ENCODE peak calls at places on chromosome 1, in four cellular contexts. One of them, this sample, is unnamed.

GRCh38 chr1:23555225-23555801 is 4.0 kb downstream of the ID3 start:
- DNase-seq in anterior cingulate cortex: no peak
- DNase-seq in activated T-helper 1 cell treated with anti-CD3 and anti-CD28 coated beads, Interleukin-12 subunit alpha, Interleukin-12 subunit beta, Interleukin-2, Interleukin-4 antibody, amounts not matched to agents 30 ng/mL and 10 ng/mL and 1 ng/mL, durations not matched to agents 14 hours and 24 hours and 36 hours: no peak
- DNase-seq in PC-3: no peak
- DNase-seq in this sample: no peak

GRCh38 chr1:193120604-193121166 is 1.1 kb upstream of the CDC73 start:
- DNase-seq in activated T-helper 1 cell treated with anti-CD3 and anti-CD28 coated beads, Interleukin-12 subunit alpha, Interleukin-12 subunit beta, Interleukin-2, Interleukin-4 antibody, amounts not matched to agents 30 ng/mL and 10 ng/mL and 1 ng/mL, durations not matched to agents 14 hours and 24 hours and 36 hours: no peak
- DNase-seq in PC-3: no peak
- DNase-seq in anterior cingulate cortex: no peak
- DNase-seq in this sample: no peak

GRCh38 chr1:95990033-95990432 is 731.6 kb upstream of the PTBP2 start:
- DNase-seq in activated T-helper 1 cell treated with anti-CD3 and anti-CD28 coated beads, Interleukin-12 subunit alpha, Interleukin-12 subunit beta, Interleukin-2, Interleukin-4 antibody, amounts not matched to agents 30 ng/mL and 10 ng/mL and 1 ng/mL, durations not matched to agents 14 hours and 24 hours and 36 hours: no peak
- DNase-seq in PC-3: no peak
- DNase-seq in anterior cingulate cortex: no peak
- DNase-seq in this sample: no peak

GRCh38 chr1:63790989-63791388 is 17.2 kb downstream of the ROR1 start:
- DNase-seq in anterior cingulate cortex: no peak
- DNase-seq in PC-3: peak
- DNase-seq in activated T-helper 1 cell treated with anti-CD3 and anti-CD28 coated beads, Interleukin-12 subunit alpha, Interleukin-12 subunit beta, Interleukin-2, Interleukin-4 antibody, amounts not matched to agents 30 ng/mL and 10 ng/mL and 1 ng/mL, durations not matched to agents 14 hours and 24 hours and 36 hours: no peak
- DNase-seq in this sample: no peak

GRCh38 chr1:166975361-166976129 is at the start of gene ILDR2:
- DNase-seq in anterior cingulate cortex: peak
- DNase-seq in PC-3: peak
- DNase-seq in activated T-helper 1 cell treated with anti-CD3 and anti-CD28 coated beads, Interleukin-12 subunit alpha, Interleukin-12 subunit beta, Interleukin-2, Interleukin-4 antibody, amounts not matched to agents 30 ng/mL and 10 ng/mL and 1 ng/mL, durations not matched to agents 14 hours and 24 hours and 36 hours: peak
- DNase-seq in this sample: peak

GRCh38 chr1:27489973-27490741 is at the start of gene WASF2:
- DNase-seq in PC-3: peak
- DNase-seq in activated T-helper 1 cell treated with anti-CD3 and anti-CD28 coated beads, Interleukin-12 subunit alpha, Interleukin-12 subunit beta, Interleukin-2, Interleukin-4 antibody, amounts not matched to agents 30 ng/mL and 10 ng/mL and 1 ng/mL, durations not matched to agents 14 hours and 24 hours and 36 hours: peak
- DNase-seq in anterior cingulate cortex: peak
- DNase-seq in this sample: peak

GRCh38 chr1:201504179-201504631 is 2.7 kb downstream of the CSRP1 start:
- DNase-seq in anterior cingulate cortex: no peak
- DNase-seq in activated T-helper 1 cell treated with anti-CD3 and anti-CD28 coated beads, Interleukin-12 subunit alpha, Interleukin-12 subunit beta, Interleukin-2, Interleukin-4 antibody, amounts not matched to agents 30 ng/mL and 10 ng/mL and 1 ng/mL, durations not matched to agents 14 hours and 24 hours and 36 hours: no peak
- DNase-seq in PC-3: no peak
- DNase-seq in this sample: no peak

GRCh38 chr1:43573066-43573799 is 42.5 kb downstream of the PTPRF start:
- DNase-seq in anterior cingulate cortex: no peak
- DNase-seq in activated T-helper 1 cell treated with anti-CD3 and anti-CD28 coated beads, Interleukin-12 subunit alpha, Interleukin-12 subunit beta, Interleukin-2, Interleukin-4 antibody, amounts not matched to agents 30 ng/mL and 10 ng/mL and 1 ng/mL, durations not matched to agents 14 hours and 24 hours and 36 hours: no peak
- DNase-seq in PC-3: no peak
- DNase-seq in this sample: no peak

GRCh38 chr1:89022167-89022959 is at the start of gene GBP3:
- DNase-seq in PC-3: peak
- DNase-seq in anterior cingulate cortex: no peak
- DNase-seq in activated T-helper 1 cell treated with anti-CD3 and anti-CD28 coated beads, Interleukin-12 subunit alpha, Interleukin-12 subunit beta, Interleukin-2, Interleukin-4 antibody, amounts not matched to agents 30 ng/mL and 10 ng/mL and 1 ng/mL, durations not matched to agents 14 hours and 24 hours and 36 hours: no peak
- DNase-seq in this sample: no peak

GRCh38 chr1:112618721-112619517 is at the start of gene ST7L:
- DNase-seq in anterior cingulate cortex: peak
- DNase-seq in activated T-helper 1 cell treated with anti-CD3 and anti-CD28 coated beads, Interleukin-12 subunit alpha, Interleukin-12 subunit beta, Interleukin-2, Interleukin-4 antibody, amounts not matched to agents 30 ng/mL and 10 ng/mL and 1 ng/mL, durations not matched to agents 14 hours and 24 hours and 36 hours: peak
- DNase-seq in PC-3: peak
- DNase-seq in this sample: peak

GRCh38 chr1:1899967-1900327 is 9.1 kb upstream of the GNB1 start:
- DNase-seq in PC-3: no peak
- DNase-seq in activated T-helper 1 cell treated with anti-CD3 and anti-CD28 coated beads, Interleukin-12 subunit alpha, Interleukin-12 subunit beta, Interleukin-2, Interleukin-4 antibody, amounts not matched to agents 30 ng/mL and 10 ng/mL and 1 ng/mL, durations not matched to agents 14 hours and 24 hours and 36 hours: no peak
- DNase-seq in anterior cingulate cortex: no peak
- DNase-seq in this sample: no peak

GRCh38 chr1:164635784-164636729 is 77.1 kb downstream of the PBX1 start:
- DNase-seq in activated T-helper 1 cell treated with anti-CD3 and anti-CD28 coated beads, Interleukin-12 subunit alpha, Interleukin-12 subunit beta, Interleukin-2, Interleukin-4 antibody, amounts not matched to agents 30 ng/mL and 10 ng/mL and 1 ng/mL, durations not matched to agents 14 hours and 24 hours and 36 hours: no peak
- DNase-seq in anterior cingulate cortex: no peak
- DNase-seq in PC-3: no peak
- DNase-seq in this sample: no peak

GRCh38 chr1:36582066-36582755 is 99.5 kb upstream of the CSF3R start:
- DNase-seq in anterior cingulate cortex: no peak
- DNase-seq in PC-3: no peak
- DNase-seq in activated T-helper 1 cell treated with anti-CD3 and anti-CD28 coated beads, Interleukin-12 subunit alpha, Interleukin-12 subunit beta, Interleukin-2, Interleukin-4 antibody, amounts not matched to agents 30 ng/mL and 10 ng/mL and 1 ng/mL, durations not matched to agents 14 hours and 24 hours and 36 hours: no peak
- DNase-seq in this sample: no peak

GRCh38 chr1:231691618-231692259 is 65.1 kb downstream of the DISC1 start:
- DNase-seq in activated T-helper 1 cell treated with anti-CD3 and anti-CD28 coated beads, Interleukin-12 subunit alpha, Interleukin-12 subunit beta, Interleukin-2, Interleukin-4 antibody, amounts not matched to agents 30 ng/mL and 10 ng/mL and 1 ng/mL, durations not matched to agents 14 hours and 24 hours and 36 hours: no peak
- DNase-seq in anterior cingulate cortex: no peak
- DNase-seq in PC-3: peak
- DNase-seq in this sample: no peak

GRCh38 chr1:12314328-12314903 is 84.6 kb downstream of the VPS13D start:
- DNase-seq in anterior cingulate cortex: no peak
- DNase-seq in PC-3: peak
- DNase-seq in activated T-helper 1 cell treated with anti-CD3 and anti-CD28 coated beads, Interleukin-12 subunit alpha, Interleukin-12 subunit beta, Interleukin-2, Interleukin-4 antibody, amounts not matched to agents 30 ng/mL and 10 ng/mL and 1 ng/mL, durations not matched to agents 14 hours and 24 hours and 36 hours: no peak
- DNase-seq in this sample: no peak

GRCh38 chr1:94225845-94226244 is 11.5 kb downstream of the ARHGAP29 start:
- DNase-seq in anterior cingulate cortex: no peak
- DNase-seq in PC-3: no peak
- DNase-seq in activated T-helper 1 cell treated with anti-CD3 and anti-CD28 coated beads, Interleukin-12 subunit alpha, Interleukin-12 subunit beta, Interleukin-2, Interleukin-4 antibody, amounts not matched to agents 30 ng/mL and 10 ng/mL and 1 ng/mL, durations not matched to agents 14 hours and 24 hours and 36 hours: no peak
- DNase-seq in this sample: no peak

GRCh38 chr1:24201941-24202440 is 14.9 kb upstream of the IFNLR1 start:
- DNase-seq in anterior cingulate cortex: no peak
- DNase-seq in PC-3: peak
- DNase-seq in activated T-helper 1 cell treated with anti-CD3 and anti-CD28 coated beads, Interleukin-12 subunit alpha, Interleukin-12 subunit beta, Interleukin-2, Interleukin-4 antibody, amounts not matched to agents 30 ng/mL and 10 ng/mL and 1 ng/mL, durations not matched to agents 14 hours and 24 hours and 36 hours: peak
- DNase-seq in this sample: peak

GRCh38 chr1:31482478-31483011 is 69.5 kb downstream of the SERINC2 start:
- DNase-seq in activated T-helper 1 cell treated with anti-CD3 and anti-CD28 coated beads, Interleukin-12 subunit alpha, Interleukin-12 subunit beta, Interleukin-2, Interleukin-4 antibody, amounts not matched to agents 30 ng/mL and 10 ng/mL and 1 ng/mL, durations not matched to agents 14 hours and 24 hours and 36 hours: no peak
- DNase-seq in PC-3: no peak
- DNase-seq in anterior cingulate cortex: no peak
- DNase-seq in this sample: no peak

GRCh38 chr1:227793948-227794812 is 21.3 kb upstream of the PRSS38 start:
- DNase-seq in activated T-helper 1 cell treated with anti-CD3 and anti-CD28 coated beads, Interleukin-12 subunit alpha, Interleukin-12 subunit beta, Interleukin-2, Interleukin-4 antibody, amounts not matched to agents 30 ng/mL and 10 ng/mL and 1 ng/mL, durations not matched to agents 14 hours and 24 hours and 36 hours: no peak
- DNase-seq in anterior cingulate cortex: no peak
- DNase-seq in PC-3: no peak
- DNase-seq in this sample: no peak

GRCh38 chr1:56434659-56435202 is 144.6 kb downstream of the PLPP3 start:
- DNase-seq in PC-3: no peak
- DNase-seq in anterior cingulate cortex: no peak
- DNase-seq in activated T-helper 1 cell treated with anti-CD3 and anti-CD28 coated beads, Interleukin-12 subunit alpha, Interleukin-12 subunit beta, Interleukin-2, Interleukin-4 antibody, amounts not matched to agents 30 ng/mL and 10 ng/mL and 1 ng/mL, durations not matched to agents 14 hours and 24 hours and 36 hours: no peak
- DNase-seq in this sample: no peak

GRCh38 chr1:229430761-229431269 is 3.1 kb downstream of the ACTA1 start:
- DNase-seq in activated T-helper 1 cell treated with anti-CD3 and anti-CD28 coated beads, Interleukin-12 subunit alpha, Interleukin-12 subunit beta, Interleukin-2, Interleukin-4 antibody, amounts not matched to agents 30 ng/mL and 10 ng/mL and 1 ng/mL, durations not matched to agents 14 hours and 24 hours and 36 hours: no peak
- DNase-seq in anterior cingulate cortex: no peak
- DNase-seq in PC-3: no peak
- DNase-seq in this sample: peak

GRCh38 chr1:197683895-197684553 is 91.3 kb downstream of the DENND1B start:
- DNase-seq in anterior cingulate cortex: no peak
- DNase-seq in activated T-helper 1 cell treated with anti-CD3 and anti-CD28 coated beads, Interleukin-12 subunit alpha, Interleukin-12 subunit beta, Interleukin-2, Interleukin-4 antibody, amounts not matched to agents 30 ng/mL and 10 ng/mL and 1 ng/mL, durations not matched to agents 14 hours and 24 hours and 36 hours: no peak
- DNase-seq in PC-3: no peak
- DNase-seq in this sample: no peak

GRCh38 chr1:184051485-184052193 is at the start of gene TSEN15:
- DNase-seq in activated T-helper 1 cell treated with anti-CD3 and anti-CD28 coated beads, Interleukin-12 subunit alpha, Interleukin-12 subunit beta, Interleukin-2, Interleukin-4 antibody, amounts not matched to agents 30 ng/mL and 10 ng/mL and 1 ng/mL, durations not matched to agents 14 hours and 24 hours and 36 hours: peak
- DNase-seq in anterior cingulate cortex: peak
- DNase-seq in PC-3: peak
- DNase-seq in this sample: peak

GRCh38 chr1:116462722-116463121 is 89.7 kb downstream of the ATP1A1 start:
- DNase-seq in PC-3: no peak
- DNase-seq in anterior cingulate cortex: no peak
- DNase-seq in activated T-helper 1 cell treated with anti-CD3 and anti-CD28 coated beads, Interleukin-12 subunit alpha, Interleukin-12 subunit beta, Interleukin-2, Interleukin-4 antibody, amounts not matched to agents 30 ng/mL and 10 ng/mL and 1 ng/mL, durations not matched to agents 14 hours and 24 hours and 36 hours: no peak
- DNase-seq in this sample: no peak

GRCh38 chr1:197486948-197487347 is 218.9 kb downstream of the CRB1 start:
- DNase-seq in PC-3: no peak
- DNase-seq in anterior cingulate cortex: no peak
- DNase-seq in activated T-helper 1 cell treated with anti-CD3 and anti-CD28 coated beads, Interleukin-12 subunit alpha, Interleukin-12 subunit beta, Interleukin-2, Interleukin-4 antibody, amounts not matched to agents 30 ng/mL and 10 ng/mL and 1 ng/mL, durations not matched to agents 14 hours and 24 hours and 36 hours: no peak
- DNase-seq in this sample: no peak

GRCh38 chr1:46396429-46397398 is 2.6 kb downstream of the FAAH start:
- DNase-seq in activated T-helper 1 cell treated with anti-CD3 and anti-CD28 coated beads, Interleukin-12 subunit alpha, Interleukin-12 subunit beta, Interleukin-2, Interleukin-4 antibody, amounts not matched to agents 30 ng/mL and 10 ng/mL and 1 ng/mL, durations not matched to agents 14 hours and 24 hours and 36 hours: no peak
- DNase-seq in anterior cingulate cortex: no peak
- DNase-seq in PC-3: no peak
- DNase-seq in this sample: no peak

GRCh38 chr1:153277852-153278251 is 18.4 kb downstream of the LORICRIN start:
- DNase-seq in anterior cingulate cortex: no peak
- DNase-seq in PC-3: peak
- DNase-seq in activated T-helper 1 cell treated with anti-CD3 and anti-CD28 coated beads, Interleukin-12 subunit alpha, Interleukin-12 subunit beta, Interleukin-2, Interleukin-4 antibody, amounts not matched to agents 30 ng/mL and 10 ng/mL and 1 ng/mL, durations not matched to agents 14 hours and 24 hours and 36 hours: no peak
- DNase-seq in this sample: no peak

GRCh38 chr1:202565890-202566289 is 144.4 kb downstream of the SYT2 start:
- DNase-seq in anterior cingulate cortex: no peak
- DNase-seq in PC-3: no peak
- DNase-seq in activated T-helper 1 cell treated with anti-CD3 and anti-CD28 coated beads, Interleukin-12 subunit alpha, Interleukin-12 subunit beta, Interleukin-2, Interleukin-4 antibody, amounts not matched to agents 30 ng/mL and 10 ng/mL and 1 ng/mL, durations not matched to agents 14 hours and 24 hours and 36 hours: no peak
- DNase-seq in this sample: no peak

GRCh38 chr1:235317179-235317578 is 10.8 kb downstream of the ARID4B start:
- DNase-seq in activated T-helper 1 cell treated with anti-CD3 and anti-CD28 coated beads, Interleukin-12 subunit alpha, Interleukin-12 subunit beta, Interleukin-2, Interleukin-4 antibody, amounts not matched to agents 30 ng/mL and 10 ng/mL and 1 ng/mL, durations not matched to agents 14 hours and 24 hours and 36 hours: no peak
- DNase-seq in PC-3: no peak
- DNase-seq in anterior cingulate cortex: no peak
- DNase-seq in this sample: no peak

GRCh38 chr1:38026592-38027200 is 14.2 kb downstream of the UTP11 start:
- DNase-seq in anterior cingulate cortex: no peak
- DNase-seq in PC-3: peak
- DNase-seq in activated T-helper 1 cell treated with anti-CD3 and anti-CD28 coated beads, Interleukin-12 subunit alpha, Interleukin-12 subunit beta, Interleukin-2, Interleukin-4 antibody, amounts not matched to agents 30 ng/mL and 10 ng/mL and 1 ng/mL, durations not matched to agents 14 hours and 24 hours and 36 hours: no peak
- DNase-seq in this sample: peak

GRCh38 chr1:39110882-39111281 is 84.7 kb downstream of the NDUFS5 start:
- DNase-seq in PC-3: peak
- DNase-seq in anterior cingulate cortex: no peak
- DNase-seq in activated T-helper 1 cell treated with anti-CD3 and anti-CD28 coated beads, Interleukin-12 subunit alpha, Interleukin-12 subunit beta, Interleukin-2, Interleukin-4 antibody, amounts not matched to agents 30 ng/mL and 10 ng/mL and 1 ng/mL, durations not matched to agents 14 hours and 24 hours and 36 hours: no peak
- DNase-seq in this sample: no peak

GRCh38 chr1:53636621-53637171 is 102.3 kb downstream of the GLIS1 start:
- DNase-seq in activated T-helper 1 cell treated with anti-CD3 and anti-CD28 coated beads, Interleukin-12 subunit alpha, Interleukin-12 subunit beta, Interleukin-2, Interleukin-4 antibody, amounts not matched to agents 30 ng/mL and 10 ng/mL and 1 ng/mL, durations not matched to agents 14 hours and 24 hours and 36 hours: no peak
- DNase-seq in PC-3: no peak
- DNase-seq in anterior cingulate cortex: no peak
- DNase-seq in this sample: peak

GRCh38 chr1:170261669-170262068 is 115.9 kb downstream of the NTMT2 start:
- DNase-seq in activated T-helper 1 cell treated with anti-CD3 and anti-CD28 coated beads, Interleukin-12 subunit alpha, Interleukin-12 subunit beta, Interleukin-2, Interleukin-4 antibody, amounts not matched to agents 30 ng/mL and 10 ng/mL and 1 ng/mL, durations not matched to agents 14 hours and 24 hours and 36 hours: no peak
- DNase-seq in PC-3: no peak
- DNase-seq in anterior cingulate cortex: no peak
- DNase-seq in this sample: no peak

GRCh38 chr1:24400065-24400464 is 13.5 kb downstream of the STPG1 start:
- DNase-seq in anterior cingulate cortex: no peak
- DNase-seq in PC-3: peak
- DNase-seq in activated T-helper 1 cell treated with anti-CD3 and anti-CD28 coated beads, Interleukin-12 subunit alpha, Interleukin-12 subunit beta, Interleukin-2, Interleukin-4 antibody, amounts not matched to agents 30 ng/mL and 10 ng/mL and 1 ng/mL, durations not matched to agents 14 hours and 24 hours and 36 hours: no peak
- DNase-seq in this sample: no peak